ENCODE peak calls at places on chromosomes 6 and 20, in nine cellular contexts. F is Peyer's patch, Y is thyroid gland, X is neural crest cell, K is thoracic aorta, Z is upper lobe of right lung, R is SK-N-SH, A is OCI-LY7, W is astrocyte of the spinal cord. Q is an unnamed sample.

GRCh38 chr6:62775427-62776022 is 435.7 kb upstream of the FKBP1C start:
- DNase-seq in F (no peak), Y (no peak), X (no peak), K (no peak), Z (no peak), R (peak), A (peak), W (no peak), Q (no peak)

GRCh38 chr6:140485740-140486467 is 1111.5 kb upstream of the CITED2 start:
- DNase-seq in F (no peak), Y (peak), X (no peak), K (peak), Z (peak), R (no peak), A (no peak), W (peak), Q (no peak)

GRCh38 chr6:167934426-167934864 is 63.0 kb upstream of the KIF25 start:
- DNase-seq in F (no peak), Y (peak), X (no peak), K (no peak), Z (no peak), R (no peak), A (no peak), W (no peak), Q (no peak)

GRCh38 chr6:25486580-25486979 is 165.4 kb upstream of the SCGN start:
- DNase-seq in F (no peak), Y (no peak), X (no peak), K (no peak), Z (no peak), R (peak), A (no peak), W (no peak), Q (no peak)

GRCh38 chr6:160071805-160072687 is 49.6 kb upstream of the SLC22A1 start:
- DNase-seq in F (peak), Y (no peak), X (no peak), K (no peak), Z (no peak), R (no peak), A (peak), W (no peak), Q (no peak)

GRCh38 chr6:39543117-39543516 is 182.1 kb downstream of the KIF6 start:
- DNase-seq in F (no peak), Y (no peak), X (no peak), K (peak), Z (no peak), R (no peak), A (no peak), W (no peak), Q (no peak)

GRCh38 chr6:133741375-133741861 is 147.5 kb upstream of the TCF21 start:
- DNase-seq in F (no peak), Y (no peak), X (no peak), K (no peak), Z (no peak), R (no peak), A (no peak), W (no peak), Q (no peak)

GRCh38 chr6:124870611-124871201 is 91.5 kb upstream of the RNF217 start:
- DNase-seq in F (no peak), Y (no peak), X (no peak), K (no peak), Z (no peak), R (peak), A (no peak), W (peak), Q (no peak)

GRCh38 chr6:8337147-8337546 is 98.2 kb downstream of the SLC35B3 start:
- DNase-seq in F (no peak), Y (no peak), X (no peak), K (no peak), Z (no peak), R (no peak), A (no peak), W (no peak), Q (no peak)

GRCh38 chr6:16824804-16825777 is 63.8 kb upstream of the ATXN1 start:
- DNase-seq in F (no peak), Y (no peak), X (no peak), K (no peak), Z (no peak), R (no peak), A (no peak), W (no peak), Q (no peak)

GRCh38 chr6:39664173-39664572 is 61.0 kb downstream of the KIF6 start:
- DNase-seq in F (no peak), Y (no peak), X (no peak), K (no peak), Z (no peak), R (no peak), A (no peak), W (no peak), Q (no peak)

GRCh38 chr20:17887331-17888030 is 81.1 kb downstream of the SNX5 start:
- DNase-seq in F (no peak), Y (no peak), X (no peak), K (no peak), Z (no peak), R (no peak), A (no peak), W (no peak), Q (peak)

GRCh38 chr20:20000223-20000968 is 16.8 kb upstream of the NAA20 start:
- DNase-seq in F (no peak), Y (no peak), X (no peak), K (no peak), Z (no peak), R (no peak), A (no peak), W (no peak), Q (no peak)

GRCh38 chr6:37256692-37257319 is 766 bp upstream of the TBC1D22B start:
- DNase-seq in F (no peak), Y (no peak), X (no peak), K (no peak), Z (no peak), R (no peak), A (no peak), W (no peak), Q (no peak)

GRCh38 chr6:26363882-26364825 is 844 bp upstream of the BTN3A2 start:
- DNase-seq in F (no peak), Y (no peak), X (no peak), K (no peak), Z (no peak), R (peak), A (peak), W (peak), Q (no peak)

GRCh38 chr20:51818479-51819008 is 16.2 kb upstream of the SALL4 start:
- DNase-seq in F (no peak), Y (no peak), X (no peak), K (no peak), Z (no peak), R (no peak), A (no peak), W (no peak), Q (no peak)

GRCh38 chr6:35181313-35181932 is 32.3 kb upstream of the SCUBE3 start:
- DNase-seq in F (no peak), Y (peak), X (no peak), K (peak), Z (no peak), R (no peak), A (no peak), W (peak), Q (no peak)

GRCh38 chr20:63309261-63310071 is 16.5 kb downstream of the COL20A1 start:
- DNase-seq in F (no peak), Y (peak), X (peak), K (no peak), Z (no peak), R (peak), A (peak), W (peak), Q (no peak)

GRCh38 chr6:32188381-32189081 is 1.5 kb downstream of the PBX2 start:
- DNase-seq in F (no peak), Y (peak), X (no peak), K (no peak), Z (no peak), R (no peak), A (no peak), W (no peak), Q (no peak)

GRCh38 chr6:132020138-132020551 is 69.0 kb upstream of the CCN2 start:
- DNase-seq in F (peak), Y (peak), X (no peak), K (peak), Z (peak), R (no peak), A (no peak), W (no peak), Q (no peak)

GRCh38 chr6:132017921-132018320 is 66.7 kb upstream of the CCN2 start:
- DNase-seq in F (no peak), Y (no peak), X (no peak), K (no peak), Z (no peak), R (no peak), A (no peak), W (no peak), Q (no peak)

GRCh38 chr6:132025468-132025867 is 74.3 kb upstream of the CCN2 start:
- DNase-seq in F (no peak), Y (no peak), X (no peak), K (no peak), Z (no peak), R (no peak), A (no peak), W (no peak), Q (no peak)

GRCh38 chr6:132021552-132022375 is 70.6 kb upstream of the CCN2 start:
- DNase-seq in F (no peak), Y (no peak), X (no peak), K (no peak), Z (no peak), R (no peak), A (no peak), W (no peak), Q (no peak)

DNA sequence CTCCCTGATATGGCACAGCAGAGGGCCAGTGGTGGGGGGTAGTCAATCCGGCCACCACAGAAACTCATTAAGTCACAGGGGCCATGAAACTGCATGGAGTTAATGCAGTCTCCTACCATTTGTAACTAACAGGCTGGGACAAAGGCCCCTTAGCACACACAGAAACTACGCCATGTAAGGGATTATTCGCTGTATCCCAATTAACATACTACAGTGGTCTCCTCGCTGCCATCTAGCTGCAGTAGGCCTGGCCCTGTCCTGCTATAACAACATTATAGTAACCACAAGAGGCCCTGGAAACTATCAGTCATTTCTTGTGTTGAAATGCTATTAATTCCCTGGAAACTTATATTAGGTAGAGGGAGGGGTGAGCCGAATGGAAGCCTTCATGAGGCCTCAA is 72.3 kb upstream of the CCN2 start:
- DNase-seq in F (no peak), Y (no peak), X (no peak), K (no peak), Z (no peak), R (no peak), A (no peak), W (no peak), Q (no peak)
- TF ChIP-seq CTCF in F (no peak), Y (no peak), X (no peak), K (no peak), Z (no peak), R (peak), A (peak), W (peak), Q (no peak)

GRCh38 chr6:75284285-75285155 is at the start of gene TMEM30A:
- DNase-seq in F (peak), Y (peak), X (peak), K (peak), Z (peak), R (peak), A (peak), W (peak), Q (peak)
- TF ChIP-seq CTCF in F (no peak), Y (no peak), X (no peak), K (no peak), Z (no peak), R (no peak), A (no peak), W (no peak), Q (no peak)

GRCh38 chr20:33915726-33916331 is 77.9 kb upstream of the RALY start:
- DNase-seq in F (peak), Y (no peak), X (no peak), K (no peak), Z (peak), R (peak), A (peak), W (no peak), Q (no peak)
- TF ChIP-seq CTCF in F (peak), Y (no peak), X (peak), K (no peak), Z (peak), R (peak), A (peak), W (peak), Q (peak)

DNA sequence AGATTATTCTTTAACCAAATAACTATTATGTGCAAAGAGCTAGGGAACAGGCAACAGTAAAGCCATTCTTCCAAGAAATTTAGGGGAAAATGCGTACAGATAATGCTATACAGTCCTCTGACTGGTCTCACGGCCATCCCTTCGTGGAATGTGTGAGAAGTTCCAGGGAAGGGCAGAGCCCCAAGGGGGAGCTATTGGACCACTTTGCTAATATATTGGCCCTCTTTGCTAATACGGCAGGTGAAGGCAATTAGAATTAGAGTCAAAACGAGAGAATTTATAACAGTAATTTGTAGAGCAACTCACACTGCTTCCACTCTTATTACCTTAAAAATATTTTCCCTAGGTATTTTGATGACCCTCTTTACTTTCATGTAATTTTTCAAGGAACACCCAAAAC is 140.4 kb downstream of the IMPG1 start:
- DNase-seq in F (no peak), Y (no peak), X (peak), K (no peak), Z (no peak), R (peak), A (peak), W (peak), Q (no peak)
- TF ChIP-seq CTCF in F (no peak), Y (no peak), X (peak), K (no peak), Z (peak), R (peak), A (peak), W (peak), Q (no peak)

GRCh38 chr6:2749972-2750600 is 636 bp downstream of the MYLK4 start:
- DNase-seq in F (no peak), Y (peak), X (peak), K (no peak), Z (no peak), R (peak), A (peak), W (peak), Q (no peak)
- TF ChIP-seq CTCF in F (peak), Y (peak), X (peak), K (peak), Z (peak), R (peak), A (peak), W (peak), Q (peak)

GRCh38 chr6:47629954-47630353 is 68.4 kb upstream of the ADGRF4 start:
- DNase-seq in F (no peak), Y (no peak), X (no peak), K (no peak), Z (no peak), R (no peak), A (no peak), W (no peak), Q (no peak)
- TF ChIP-seq CTCF in F (no peak), Y (no peak), X (no peak), K (no peak), Z (no peak), R (no peak), A (no peak), W (no peak), Q (no peak)

DNA sequence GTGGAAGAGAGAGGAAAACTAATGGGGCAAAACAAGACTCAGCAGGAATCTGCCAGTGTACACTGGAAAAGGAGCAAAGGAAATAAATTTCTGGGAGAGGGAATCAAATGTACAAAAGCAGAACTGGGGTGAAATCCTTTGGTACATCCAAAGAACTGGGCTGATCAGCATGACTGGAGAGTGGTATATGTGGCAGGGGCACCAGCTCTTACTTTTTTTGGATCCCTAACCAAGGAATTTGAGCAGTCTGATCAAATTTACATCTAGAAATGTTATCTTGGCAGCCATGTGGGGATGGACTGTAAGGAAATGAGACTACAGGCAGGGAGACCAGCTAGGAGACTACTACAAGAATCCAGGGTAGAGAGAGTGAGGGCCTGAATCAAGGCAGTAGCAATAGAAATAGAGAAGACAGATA is 1.2 kb upstream of the ZSCAN31 start:
- DNase-seq in F (no peak), Y (no peak), X (no peak), K (no peak), Z (no peak), R (no peak), A (no peak), W (no peak), Q (no peak)
- TF ChIP-seq CTCF in F (no peak), Y (no peak), X (no peak), K (no peak), Z (no peak), R (no peak), A (no peak), W (no peak), Q (no peak)

DNA sequence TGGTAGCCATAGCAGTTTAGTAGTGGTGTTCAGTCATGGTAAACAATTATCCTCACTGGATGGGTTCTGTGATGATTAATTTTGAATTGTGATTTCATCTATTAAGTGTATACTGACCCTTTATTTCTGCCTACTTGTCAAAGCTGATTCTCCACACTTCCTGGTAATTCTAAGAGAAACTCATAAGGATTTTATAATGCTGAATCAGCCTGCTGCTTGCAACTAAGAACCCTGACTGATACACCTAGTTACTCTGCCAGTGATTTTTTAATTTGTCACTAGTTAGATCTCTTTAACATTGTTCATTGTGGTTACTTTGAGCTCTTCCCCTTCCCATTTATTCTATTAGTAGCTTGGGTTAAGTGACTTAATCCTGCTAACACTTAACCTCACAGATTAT is 8.6 kb downstream of the CDC40 start:
- DNase-seq in F (no peak), Y (no peak), X (no peak), K (no peak), Z (no peak), R (no peak), A (no peak), W (no peak), Q (no peak)
- TF ChIP-seq CTCF in F (no peak), Y (no peak), X (no peak), K (no peak), Z (no peak), R (no peak), A (no peak), W (no peak), Q (no peak)

Q was measured in CD14-positive monocyte.